ENCODE peak calls at places on chromosomes 16 and 17, in eight cellular contexts. E, D, F, A, P, I, V and Y are unnamed samples.

GRCh38 chr17:40984226-40984625 is at the start of gene KRT40:
- DNase-seq in E (no peak), D (no peak), F (no peak), A (no peak), P (no peak), I (no peak), V (no peak), Y (no peak)

GRCh38 chr17:73549841-73550430 is 94.3 kb downstream of the SDK2 start:
- DNase-seq in E (no peak), D (no peak), F (no peak), A (no peak), P (no peak), I (no peak), V (no peak), Y (no peak)

GRCh38 chr17:74190154-74190553 is 13.3 kb upstream of the RPL38 start:
- DNase-seq in E (no peak), D (peak; percentile 71), F (peak; percentile 61), A (no peak), P (peak; percentile 62), I (no peak), V (no peak), Y (no peak)

GRCh38 chr17:17682737-17683675 is 1.7 kb downstream of the RAI1 start:
- DNase-seq in E (peak; percentile 88), D (peak; percentile 90), F (peak; percentile 91), A (no peak), P (peak; percentile 77), I (no peak), V (no peak), Y (no peak)

GRCh38 chr17:59298512-59298911 is 32.9 kb upstream of the YPEL2 start:
- DNase-seq in E (no peak), D (no peak), F (no peak), A (no peak), P (no peak), I (no peak), V (no peak), Y (no peak)

GRCh38 chr16:19994771-19995170 is 78.9 kb downstream of the GPR139 start:
- DNase-seq in E (no peak), D (no peak), F (no peak), A (no peak), P (no peak), I (no peak), V (no peak), Y (no peak)

GRCh38 chr17:72343911-72344310 is 223.1 kb downstream of the SOX9 start:
- DNase-seq in E (no peak), D (peak; percentile 37), F (peak; percentile 55), A (no peak), P (no peak), I (no peak), V (no peak), Y (no peak)

GRCh38 chr16:87233928-87234327 is 83.3 kb downstream of the C16orf95 start:
- DNase-seq in E (no peak), D (peak; percentile 58), F (peak; percentile 53), A (no peak), P (no peak), I (no peak), V (no peak), Y (no peak)

GRCh38 chr17:29048440-29049360 is 5.8 kb downstream of the PIPOX start:
- DNase-seq in E (no peak), D (no peak), F (peak; percentile 32), A (no peak), P (no peak), I (no peak), V (no peak), Y (no peak)

GRCh38 chr16:48498761-48499600 is 111.0 kb downstream of the N4BP1 start:
- DNase-seq in E (no peak), D (peak; percentile 89), F (peak; percentile 76), A (no peak), P (no peak), I (peak; percentile 42), V (no peak), Y (no peak)

GRCh38 chr16:14372471-14372870 is 257.6 kb downstream of the PARN start:
- DNase-seq in E (no peak), D (no peak), F (no peak), A (no peak), P (no peak), I (no peak), V (no peak), Y (no peak)

GRCh38 chr17:63490321-63490720 is 13.5 kb downstream of the ACE start:
- DNase-seq in E (no peak), D (no peak), F (no peak), A (no peak), P (no peak), I (no peak), V (no peak), Y (no peak)

GRCh38 chr17:82497483-82498405 is 21.8 kb upstream of the FOXK2 start:
- DNase-seq in E (no peak), D (peak; percentile 72), F (peak; percentile 82), A (no peak), P (peak; percentile 66), I (no peak), V (no peak), Y (no peak)

GRCh38 chr17:82667668-82668000 is 19.4 kb upstream of the WDR45B start:
- DNase-seq in E (no peak), D (no peak), F (no peak), A (no peak), P (no peak), I (no peak), V (no peak), Y (no peak)

GRCh38 chr16:26642047-26642664 is 424.6 kb upstream of the C16orf82 start:
- DNase-seq in E (no peak), D (no peak), F (no peak), A (no peak), P (no peak), I (no peak), V (no peak), Y (no peak)

GRCh38 chr17:57515662-57516211 is 229.4 kb downstream of the CCDC182 start:
- DNase-seq in E (no peak), D (no peak), F (no peak), A (no peak), P (no peak), I (no peak), V (no peak), Y (no peak)

GRCh38 chr16:89722392-89723278 is 1.3 kb downstream of the ZNF276 start:
- DNase-seq in E (peak; percentile 93), D (peak; percentile 45), F (peak; percentile 16), A (no peak), P (peak; percentile 66), I (peak; percentile 37), V (no peak), Y (no peak)

GRCh38 chr17:69555056-69555455 is 140.6 kb downstream of the MAP2K6 start:
- DNase-seq in E (no peak), D (no peak), F (no peak), A (no peak), P (no peak), I (no peak), V (no peak), Y (no peak)

GRCh38 chr16:9297437-9298113 is 206.1 kb downstream of the HAPSTR1 start:
- DNase-seq in E (no peak), D (peak; percentile 16), F (no peak), A (no peak), P (peak; percentile 10), I (no peak), V (no peak), Y (no peak)

GRCh38 chr16:85291302-85292148 is 179.3 kb upstream of the CIBAR2 start:
- DNase-seq in E (peak; percentile 78), D (no peak), F (no peak), A (no peak), P (no peak), I (peak; percentile 52), V (no peak), Y (no peak)
- TF ChIP-seq CTCF in E (no peak), D (no peak), F (no peak), A (no peak), P (no peak), I (no peak), V (no peak), Y (no peak)

GRCh38 chr17:44350733-44351226 is 5.7 kb downstream of the GRN start:
- DNase-seq in E (peak; percentile 83), D (peak; percentile 52), F (peak; percentile 44), A (no peak), P (peak; percentile 86), I (no peak), V (no peak), Y (peak; percentile 54)
- TF ChIP-seq CTCF in E (peak; percentile 77), D (peak; percentile 70), F (peak; percentile 73), A (peak; percentile 92), P (peak; percentile 88), I (peak; percentile 76), V (peak; percentile 60), Y (no peak)

DNA sequence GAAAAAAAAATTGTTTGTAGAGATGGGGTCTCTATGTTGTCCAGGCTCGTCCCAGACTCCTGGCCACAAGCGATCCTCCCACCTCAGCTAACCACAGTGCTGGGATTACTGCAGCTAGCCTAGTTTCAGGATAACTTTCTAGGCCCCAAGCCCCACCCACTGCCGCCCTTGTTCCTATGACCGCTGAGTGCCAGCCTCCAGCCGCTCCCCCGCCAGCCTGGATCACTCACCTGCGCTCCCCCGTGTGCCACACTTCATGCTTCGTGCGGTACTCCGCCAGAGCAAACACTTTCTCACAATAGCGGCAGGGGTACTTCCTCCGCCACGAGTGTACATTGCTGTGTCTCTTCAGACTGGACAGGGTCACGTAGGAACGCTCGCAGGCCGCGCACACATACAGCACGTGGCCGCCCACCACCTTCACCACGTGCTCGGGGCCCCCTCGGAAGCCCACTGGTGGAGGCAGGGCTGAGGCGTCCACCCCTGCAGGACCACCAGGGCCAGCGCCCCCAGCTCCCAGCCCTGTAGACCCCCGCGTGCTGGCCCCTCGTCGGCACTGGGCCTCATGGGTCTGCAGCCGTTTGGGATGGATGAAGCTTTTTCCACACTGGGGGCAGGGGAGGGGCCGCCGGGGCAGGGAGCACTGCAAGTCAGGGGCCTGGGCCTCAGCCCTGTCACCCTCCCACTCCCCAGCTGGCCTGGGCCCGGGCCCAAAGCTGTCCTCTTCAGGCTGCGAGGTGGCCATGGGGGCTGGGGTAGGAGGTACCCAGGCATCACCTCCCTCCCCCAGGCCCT is 13.8 kb downstream of the ZBTB4 start:
- DNase-seq in E (peak; percentile 87), D (no peak), F (no peak), A (no peak), P (no peak), I (no peak), V (no peak), Y (no peak)
- TF ChIP-seq CTCF in E (no peak), D (no peak), F (no peak), A (no peak), P (no peak), I (no peak), V (no peak), Y (no peak)

GRCh38 chr17:43044024-43044423 is 19.0 kb downstream of the RND2 start:
- DNase-seq in E (no peak), D (no peak), F (no peak), A (no peak), P (no peak), I (no peak), V (no peak), Y (no peak)

GRCh38 chr17:43043306-43043705 is 18.3 kb downstream of the RND2 start:
- DNase-seq in E (no peak), D (no peak), F (peak; percentile 49), A (no peak), P (no peak), I (no peak), V (no peak), Y (no peak)

GRCh38 chr17:43042025-43042424 is 17.0 kb downstream of the RND2 start:
- DNase-seq in E (no peak), D (no peak), F (peak; percentile 24), A (no peak), P (no peak), I (no peak), V (no peak), Y (no peak)

GRCh38 chr17:43039646-43040045 is 14.6 kb downstream of the RND2 start:
- DNase-seq in E (no peak), D (no peak), F (no peak), A (no peak), P (no peak), I (no peak), V (no peak), Y (no peak)

GRCh38 chr17:43040655-43041054 is 15.6 kb downstream of the RND2 start:
- DNase-seq in E (no peak), D (no peak), F (no peak), A (no peak), P (no peak), I (no peak), V (no peak), Y (no peak)
- TF ChIP-seq CTCF in E (no peak), D (no peak), F (no peak), A (no peak), P (no peak), I (no peak), V (no peak), Y (no peak)